ENCODE peak calls at places on chromosome 2, in four cellular contexts. W is IMR-90, M is adipocyte, G is lower lobe of right lung. K is an unnamed sample.

GRCh38 chr2:20196053-20196880 is 28.7 kb downstream of the SDC1 start:
- DNase-seq in W (no peak), M (no peak), G (peak; percentile 85), K (peak; percentile 78)

GRCh38 chr2:151767536-151767935 is 33.3 kb upstream of the NEB start:
- DNase-seq in W (peak; percentile 15), M (peak; percentile 12), G (no peak), K (no peak)

GRCh38 chr2:119207447-119207846 is 16.2 kb upstream of the STEAP3 start:
- DNase-seq in W (no peak), M (no peak), G (no peak), K (no peak)

GRCh38 chr2:145185696-145186095 is 665.8 kb upstream of the ZEB2 start:
- DNase-seq in W (peak; percentile 84), M (no peak), G (no peak), K (no peak)

GRCh38 chr2:137929504-137929886 is 34.8 kb upstream of the HNMT start:
- DNase-seq in W (no peak), M (no peak), G (no peak), K (no peak)

GRCh38 chr2:42788478-42788793 is 3.9 kb downstream of the HAAO start:
- DNase-seq in W (no peak), M (no peak), G (no peak), K (no peak)

GRCh38 chr2:227890495-227891079 is 19.2 kb downstream of the DAW1 start:
- DNase-seq in W (peak; percentile 61), M (peak; percentile 93), G (no peak), K (no peak)

GRCh38 chr2:99682280-99683060 is 192.7 kb upstream of the REV1 start:
- DNase-seq in W (peak; percentile 60), M (peak; percentile 65), G (no peak), K (no peak)

GRCh38 chr2:4962419-4962818 is 729.8 kb upstream of the SOX11 start:
- DNase-seq in W (no peak), M (no peak), G (no peak), K (no peak)

GRCh38 chr2:38716185-38716584 is 35.0 kb downstream of the SRSF7 start:
- DNase-seq in W (peak; percentile 91), M (peak; percentile 83), G (no peak), K (no peak)

GRCh38 chr2:200851398-200852248 is 12.8 kb downstream of the CLK1 start:
- DNase-seq in W (no peak), M (no peak), G (no peak), K (no peak)

GRCh38 chr2:112483047-112483473 is 1.1 kb downstream of the TTL start:
- DNase-seq in W (peak; percentile 73), M (peak; percentile 63), G (no peak), K (no peak)

GRCh38 chr2:31446848-31447247 is 32.3 kb upstream of the XDH start:
- DNase-seq in W (peak; percentile 38), M (peak; percentile 56), G (no peak), K (no peak)

GRCh38 chr2:150612957-150613710 is 125.7 kb upstream of the RND3 start:
- DNase-seq in W (no peak), M (peak; percentile 42), G (no peak), K (no peak)

GRCh38 chr2:119659601-119660342 is 19.2 kb upstream of the TMEM177 start:
- DNase-seq in W (peak; percentile 32), M (peak; percentile 58), G (no peak), K (peak; percentile 61)

GRCh38 chr2:198004921-198005829 is 200.8 kb downstream of the PLCL1 start:
- DNase-seq in W (no peak), M (no peak), G (no peak), K (peak; percentile 19)

GRCh38 chr2:42967959-42968674 is 175.7 kb upstream of the HAAO start:
- DNase-seq in W (peak; percentile 93), M (peak; percentile 97), G (no peak), K (peak; percentile 56)

GRCh38 chr2:61677306-61677705 is 139.2 kb upstream of the XPO1 start:
- DNase-seq in W (no peak), M (no peak), G (no peak), K (no peak)

GRCh38 chr2:61675204-61675603 is 137.0 kb upstream of the XPO1 start:
- DNase-seq in W (no peak), M (no peak), G (no peak), K (no peak)

GRCh38 chr2:61670591-61671503 is 132.7 kb upstream of the XPO1 start:
- DNase-seq in W (peak; percentile 47), M (peak; percentile 59), G (no peak), K (no peak)

GRCh38 chr2:61671561-61672315 is 133.6 kb upstream of the XPO1 start:
- DNase-seq in W (no peak), M (peak; percentile 56), G (no peak), K (no peak)
- H3K4me3 ChIP-seq in W (no peak overlapping the region), M (peak overlapping the region; percentile 79), G (peak overlapping the region; percentile 32), K (peak overlapping the region; percentile 4)

GRCh38 chr2:71631411-71631931 is 178.1 kb downstream of the DYSF start:
- DNase-seq in W (no peak), M (peak; percentile 90), G (no peak), K (no peak)
- H3K4me3 ChIP-seq in W (no peak overlapping the region), M (peak overlapping the region; percentile 72), G (no peak overlapping the region), K (no peak overlapping the region)

DNA sequence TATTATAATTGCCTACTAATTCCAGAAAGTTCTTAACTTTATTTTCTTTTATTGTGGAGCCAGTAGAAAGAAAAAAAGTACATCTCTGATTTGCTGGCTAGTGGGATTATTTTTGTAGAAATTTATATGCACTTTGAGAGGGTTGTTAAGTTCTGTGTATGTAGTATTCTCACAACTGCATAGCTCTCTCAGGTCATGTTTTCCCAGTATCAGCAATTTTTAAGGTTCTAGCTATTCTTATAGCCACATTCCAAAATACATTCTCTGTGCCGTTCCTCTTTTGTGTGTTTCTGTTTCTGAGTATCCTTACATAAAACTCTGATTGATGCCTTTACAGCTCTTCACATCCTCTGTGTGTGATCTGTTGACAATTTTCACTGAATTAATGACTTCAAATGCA is 199.3 kb upstream of the KYNU start:
- DNase-seq in W (no peak), M (no peak), G (no peak), K (no peak)
- H3K4me3 ChIP-seq in W (no peak overlapping the region), M (no peak overlapping the region), G (no peak overlapping the region), K (no peak overlapping the region)

GRCh38 chr2:217980591-217980990 is 22.2 kb downstream of the TNS1 start:
- DNase-seq in W (no peak), M (no peak), G (no peak), K (no peak)

GRCh38 chr2:217980036-217980435 is 22.8 kb downstream of the TNS1 start:
- DNase-seq in W (no peak), M (peak; percentile 41), G (no peak), K (no peak)

GRCh38 chr2:217977840-217978535 is 24.8 kb downstream of the TNS1 start:
- DNase-seq in W (no peak), M (no peak), G (no peak), K (no peak)

GRCh38 chr2:217979151-217979811 is 23.5 kb downstream of the TNS1 start:
- DNase-seq in W (peak; percentile 77), M (peak; percentile 47), G (no peak), K (peak; percentile 34)

GRCh38 chr2:217978536-217979150 is 24.2 kb downstream of the TNS1 start:
- DNase-seq in W (no peak), M (no peak), G (no peak), K (no peak)
- H3K4me3 ChIP-seq in W (peak overlapping the region; percentile 16), M (no peak overlapping the region), G (peak overlapping the region; percentile 60), K (no peak overlapping the region)